ENCODE peak calls at places on chromosomes 12 and 14, in eight cellular contexts. Z, L, N, T, H, G, B and C are unnamed samples. For H3K36me3, the result is how much of the 10 kb centered on the place peaks cover.

GRCh38 chr14:37623552-37623951 is 28.1 kb downstream of the TTC6 start:
- DNase-seq in T (no peak), G (no peak), Z (peak), L (no peak), B (no peak), H (no peak), N (no peak), C (no peak)

GRCh38 chr12:104695453-104696148 is 238.9 kb downstream of the CHST11 start:
- DNase-seq in G (no peak), B (no peak), H (peak), Z (no peak), N (peak), T (peak), L (peak), C (peak)

GRCh38 chr14:104025481-104025975 is 60.0 kb upstream of the ASPG start:
- DNase-seq in L (no peak), Z (no peak), G (no peak), H (no peak), T (no peak), N (no peak), B (no peak), C (no peak)

GRCh38 chr12:87812711-87813110 is 216.5 kb downstream of the C12orf50 start:
- DNase-seq in B (no peak), G (no peak), L (no peak), Z (no peak), T (no peak), N (no peak), H (no peak), C (no peak)

GRCh38 chr12:5260591-5261086 is 171.3 kb upstream of the NTF3 start:
- DNase-seq in L (no peak), Z (no peak), T (no peak), G (no peak), B (no peak), N (no peak), H (no peak), C (no peak)

GRCh38 chr14:55000381-55000780 is 26.5 kb downstream of the WDHD1 start:
- DNase-seq in B (no peak), G (no peak), Z (no peak), H (no peak), T (no peak), N (no peak), L (no peak), C (no peak)

GRCh38 chr12:116588390-116589028 is 29.3 kb downstream of the MAP1LC3B2 start:
- DNase-seq in L (no peak), N (no peak), H (no peak), G (no peak), B (no peak), T (no peak), Z (no peak), C (no peak)

GRCh38 chr12:18470251-18470650 is 208.9 kb downstream of the PIK3C2G start:
- DNase-seq in Z (no peak), L (no peak), B (no peak), T (no peak), N (no peak), G (no peak), H (no peak), C (no peak)

GRCh38 chr12:85920324-85920947 is 46.3 kb downstream of the NTS start:
- DNase-seq in Z (peak), G (no peak), H (no peak), B (no peak), N (no peak), T (no peak), L (peak), C (peak)

GRCh38 chr14:105335735-105336476 is 21.4 kb downstream of the PACS2 start:
- DNase-seq in N (no peak), B (peak), L (no peak), H (no peak), T (no peak), Z (no peak), G (no peak), C (no peak)

GRCh38 chr12:89528434-89528833 is 2.6 kb upstream of the POC1B start:
- DNase-seq in Z (no peak), T (no peak), N (no peak), H (no peak), L (no peak), G (no peak), B (no peak), C (no peak)

GRCh38 chr14:73720636-73721035 is 6.5 kb upstream of the PNMA1 start:
- DNase-seq in G (no peak), Z (no peak), L (no peak), N (no peak), B (no peak), H (no peak), T (no peak), C (no peak)

GRCh38 chr12:92107094-92107493 is 38.6 kb downstream of the BTG1 start:
- DNase-seq in N (no peak), L (no peak), T (no peak), H (no peak), B (no peak), Z (no peak), G (no peak), C (no peak)

GRCh38 chr14:100662850-100663527 is 63.7 kb upstream of the DLK1 start:
- DNase-seq in N (no peak), G (no peak), Z (peak), L (peak), H (no peak), T (peak), B (peak), C (no peak)

GRCh38 chr14:93019367-93019843 is 96.3 kb downstream of the ITPK1 start:
- DNase-seq in H (no peak), Z (no peak), G (no peak), N (no peak), T (no peak), L (no peak), B (no peak), C (no peak)

GRCh38 chr12:106893451-106893850 is 62.3 kb upstream of the TMEM263 start:
- DNase-seq in Z (no peak), G (no peak), T (no peak), L (no peak), H (no peak), N (no peak), B (no peak), C (peak)

GRCh38 chr12:108193922-108194321 is 64.8 kb downstream of the WSCD2 start:
- DNase-seq in N (no peak), G (no peak), B (no peak), L (peak), H (no peak), Z (peak), T (no peak), C (no peak)

GRCh38 chr14:39417014-39417413 is 15.2 kb downstream of the FBXO33 start:
- DNase-seq in N (no peak), H (no peak), Z (peak), L (no peak), T (no peak), G (no peak), B (no peak), C (no peak)

GRCh38 chr12:52585951-52586350 is 12.3 kb upstream of the KRT74 start:
- DNase-seq in G (no peak), T (peak), B (no peak), L (no peak), H (peak), Z (no peak), N (no peak), C (no peak)

GRCh38 chr14:100268591-100269207 is 29.8 kb downstream of the YY1 start:
- DNase-seq in N (no peak), Z (no peak), L (no peak), T (no peak), B (no peak), H (no peak), G (no peak), C (no peak)

GRCh38 chr14:100365741-100366140 is 42.6 kb downstream of the SLC25A47 start:
- DNase-seq in H (no peak), B (no peak), G (no peak), L (no peak), T (no peak), N (no peak), Z (no peak), C (no peak)

GRCh38 chr14:32567543-32568384 is 238.7 kb downstream of the AKAP6 start:
- DNase-seq in N (no peak), L (no peak), T (no peak), G (no peak), H (no peak), Z (no peak), B (no peak), C (peak)

GRCh38 chr12:129049917-129050316 is 196.6 kb downstream of the GLT1D1 start:
- DNase-seq in T (no peak), N (no peak), H (no peak), Z (peak), B (no peak), L (peak), G (no peak), C (no peak)

GRCh38 chr12:74292351-74293194 is 245.1 kb upstream of the ATXN7L3B start:
- DNase-seq in B (no peak), L (no peak), T (no peak), G (no peak), H (no peak), N (no peak), Z (no peak), C (no peak)

GRCh38 chr12:87597114-87597513 is 432.1 kb downstream of the C12orf50 start:
- DNase-seq in G (no peak), T (no peak), N (no peak), Z (no peak), L (no peak), H (no peak), B (no peak), C (no peak)

GRCh38 chr12:132546647-132547046 is 56.7 kb downstream of the FBRSL1 start:
- DNase-seq in N (no peak), G (no peak), H (no peak), Z (peak), L (no peak), T (no peak), B (no peak), C (no peak)

GRCh38 chr12:85275359-85275758 is 4.7 kb upstream of the ALX1 start:
- DNase-seq in Z (peak), G (no peak), B (no peak), N (no peak), L (no peak), T (no peak), H (no peak), C (no peak)

DNA sequence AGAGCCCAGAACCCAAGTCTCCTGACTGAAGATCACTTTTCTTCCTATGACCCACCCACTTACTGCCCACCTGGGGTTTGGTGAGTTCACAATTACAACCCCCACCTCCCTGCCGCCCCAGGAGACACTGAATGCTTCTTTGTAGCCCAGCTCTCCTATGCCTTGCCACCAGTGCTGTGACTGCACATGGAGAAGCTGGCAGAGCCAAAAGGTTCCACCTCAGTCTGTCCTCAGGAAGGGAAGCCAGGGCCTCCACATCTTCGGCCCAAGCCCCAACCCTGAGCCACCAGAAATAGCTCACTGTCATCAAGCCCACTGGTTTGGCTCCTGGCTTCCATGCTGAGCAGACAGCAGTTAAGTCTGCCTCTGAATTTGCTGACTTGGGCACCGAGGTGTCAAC is 25.6 kb downstream of the OTUB2 start:
- DNase-seq in H (no peak), N (no peak), B (no peak), Z (no peak), G (peak), L (no peak), T (no peak), C (no peak)
- H3K27ac ChIP-seq in H (no peak), N (no peak), B (peak), Z (no peak), G (no peak), L (no peak), T (no peak), C (no peak)

GRCh38 chr12:4115570-4115969 is 158.0 kb upstream of the CCND2 start:
- DNase-seq in B (no peak), Z (no peak), N (no peak), H (no peak), G (no peak), T (no peak), L (no peak), C (peak)

GRCh38 chr12:4114986-4115385 is 158.6 kb upstream of the CCND2 start:
- DNase-seq in N (no peak), G (no peak), B (no peak), Z (no peak), T (no peak), L (no peak), H (no peak), C (peak)

GRCh38 chr12:4118017-4118510 is 155.5 kb upstream of the CCND2 start:
- DNase-seq in H (no peak), N (no peak), L (peak), T (no peak), Z (no peak), G (no peak), B (peak), C (peak)

GRCh38 chr12:4117386-4118016 is 156.1 kb upstream of the CCND2 start:
- DNase-seq in H (no peak), T (no peak), N (no peak), B (no peak), G (no peak), L (no peak), Z (no peak), C (no peak)

GRCh38 chr12:4116251-4117111 is 157.1 kb upstream of the CCND2 start:
- DNase-seq in T (no peak), Z (no peak), N (no peak), L (peak), G (no peak), B (no peak), H (no peak), C (peak)
- H3K4me3 ChIP-seq in T (no peak), Z (no peak), N (no peak), L (no peak), G (no peak), B (no peak), H (no peak), C (no peak)

GRCh38 chr12:50739611-50740010 is 24.3 kb upstream of the ATF1 start:
- DNase-seq in Z (no peak), H (no peak), B (no peak), G (no peak), N (no peak), L (no peak), T (no peak), C (no peak)

GRCh38 chr12:50734409-50735263 is 29.3 kb upstream of the ATF1 start:
- DNase-seq in N (no peak), L (peak), B (no peak), G (no peak), T (no peak), H (no peak), Z (peak), C (peak)

GRCh38 chr12:50742776-50743175 is 21.1 kb upstream of the ATF1 start:
- DNase-seq in L (no peak), G (no peak), B (no peak), T (no peak), Z (no peak), H (no peak), N (no peak), C (no peak)

GRCh38 chr12:50745861-50746260 is 18.0 kb upstream of the ATF1 start:
- DNase-seq in Z (no peak), H (no peak), B (no peak), G (no peak), T (no peak), N (no peak), L (no peak), C (no peak)

DNA sequence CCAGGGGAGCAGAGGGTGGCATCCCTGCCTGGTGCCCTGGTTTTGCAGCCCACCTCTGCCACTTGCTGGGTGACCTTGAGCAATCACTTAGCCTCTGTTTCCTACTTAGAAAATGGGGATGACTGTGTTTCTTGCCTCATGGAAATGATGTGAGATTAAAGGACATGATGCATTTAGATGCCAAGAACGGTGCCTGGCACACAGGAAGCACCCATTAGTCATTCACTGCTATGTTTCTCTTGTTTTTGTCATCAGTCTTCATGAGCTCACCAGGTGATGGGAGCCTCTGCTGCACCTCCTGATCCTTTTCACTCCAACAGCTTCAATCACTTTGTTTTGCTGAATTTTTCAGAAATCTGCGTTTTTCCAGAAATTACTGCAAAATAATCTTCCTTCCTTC is 23.6 kb upstream of the ATF1 start:
- DNase-seq in L (no peak), G (no peak), T (no peak), B (no peak), H (no peak), Z (no peak), N (no peak), C (no peak)
- H3K36me3 ChIP-seq in L (half or more), G (half or more), T (under half), B (half or more), H (half or more), Z (half or more), N (under half), C (half or more)

GRCh38 chr12:6288235-6288634 is 22.2 kb upstream of the PLEKHG6 start:
- DNase-seq in N (no peak), G (no peak), Z (no peak), T (no peak), L (no peak), B (no peak), H (no peak), C (no peak)
- H3K27ac ChIP-seq in N (no peak), G (no peak), Z (no peak), T (no peak), L (no peak), B (no peak), H (no peak), C (no peak)

GRCh38 chr14:22097072-22097471 is 423.5 kb upstream of the OR4E1 start:
- DNase-seq in G (no peak), N (no peak), B (no peak), L (no peak), T (no peak), Z (no peak), H (no peak), C (no peak)

GRCh38 chr14:22096511-22096890 is 422.9 kb upstream of the OR4E1 start:
- DNase-seq in H (no peak), N (no peak), L (no peak), Z (no peak), G (no peak), T (peak), B (no peak), C (no peak)

GRCh38 chr14:22098435-22098834 is 424.8 kb upstream of the OR4E1 start:
- DNase-seq in Z (no peak), N (no peak), G (no peak), T (no peak), H (no peak), L (no peak), B (no peak), C (no peak)

GRCh38 chr14:22097606-22098292 is 424.1 kb upstream of the OR4E1 start:
- DNase-seq in T (no peak), G (no peak), H (no peak), L (no peak), B (no peak), Z (no peak), N (no peak), C (no peak)

DNA sequence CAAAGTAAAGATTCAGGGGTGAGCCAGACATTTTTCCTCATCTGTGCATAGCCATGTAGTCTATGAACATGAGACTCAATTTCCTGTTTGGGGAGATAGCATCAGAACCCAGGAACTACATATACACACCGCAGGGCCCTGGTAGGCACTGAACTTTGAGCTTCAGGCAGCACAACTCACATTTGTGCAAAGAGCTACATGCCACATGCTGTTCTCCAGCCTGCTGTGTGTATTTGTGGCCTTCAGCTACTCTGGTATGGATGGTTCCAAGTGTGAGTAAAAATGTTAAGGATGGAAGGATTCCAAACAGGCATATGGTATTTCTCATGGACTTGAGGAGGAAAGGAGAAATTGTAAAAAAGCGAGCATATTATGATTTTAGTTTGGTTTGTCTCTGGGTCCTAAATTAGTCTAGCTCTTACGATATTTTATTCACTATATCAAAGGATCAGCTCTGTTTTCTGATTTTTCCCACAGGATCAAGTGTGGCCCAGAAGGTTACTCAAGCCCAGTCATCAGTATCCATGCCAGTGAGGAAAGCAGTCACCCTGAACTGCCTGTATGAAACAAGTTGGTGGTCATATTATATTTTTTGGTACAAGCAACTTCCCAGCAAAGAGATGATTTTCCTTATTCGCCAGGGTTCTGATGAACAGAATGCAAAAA is 422.4 kb upstream of the OR4E1 start:
- DNase-seq in T (peak), B (no peak), G (no peak), H (no peak), N (no peak), L (no peak), Z (no peak), C (no peak)
- H3K4me3 ChIP-seq in T (peak), B (no peak), G (no peak), H (no peak), N (no peak), L (no peak), Z (no peak), C (no peak)

GRCh38 chr12:6979453-6979852 is 8.7 kb downstream of the EMG1 start:
- DNase-seq in L (no peak), T (no peak), G (no peak), Z (no peak), N (no peak), B (no peak), H (no peak), C (no peak)
- H3K36me3 ChIP-seq in L (half or more), T (under half), G (half or more), Z (half or more), N (half or more), B (half or more), H (half or more), C (half or more)

DNA sequence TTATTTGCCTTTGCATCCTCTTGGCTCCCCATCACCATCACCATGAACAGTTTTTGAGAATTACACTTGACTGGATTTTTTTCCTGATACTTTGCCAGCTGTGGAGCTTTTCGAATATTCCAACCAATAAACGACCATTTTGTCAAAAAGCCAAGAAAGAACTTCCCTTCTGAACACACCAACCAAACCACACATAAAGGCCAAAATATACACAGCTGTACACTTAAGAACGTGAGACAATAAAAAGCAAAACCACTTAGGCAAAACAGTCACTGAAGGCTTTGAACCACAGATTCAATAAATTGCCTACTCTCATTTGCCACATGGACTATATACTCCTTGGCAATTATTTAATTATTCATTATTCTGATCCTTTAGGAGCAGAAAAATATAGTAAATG is 1.1 kb downstream of the C14orf93 start:
- DNase-seq in H (no peak), N (no peak), Z (peak), G (no peak), B (no peak), T (no peak), L (peak), C (no peak)
- H3K27ac ChIP-seq in H (no peak), N (no peak), Z (peak), G (no peak), B (no peak), T (peak), L (peak), C (no peak)